ENCODE peak calls at places on chromosome 19, in five cellular contexts. S is upper lobe of left lung, V is cardiac muscle cell, X is neural progenitor cell, J is tibial nerve. N is an unnamed sample.

GRCh38 chr19:45117167-45117594 is 24.2 kb downstream of the PPP1R37 start:
- DNase-seq in S (no peak), V (peak; percentile 67), X (peak; percentile 63), J (no peak), N (no peak)

GRCh38 chr19:51704601-51705000 is 11.5 kb downstream of the SPACA6 start:
- DNase-seq in S (no peak), V (no peak), X (no peak), J (no peak), N (no peak)

GRCh38 chr19:46787331-46788100 is 878 bp downstream of the SLC1A5 start:
- DNase-seq in S (peak; percentile 92), V (peak; percentile 65), X (peak; percentile 74), J (peak; percentile 53), N (peak; percentile 82)

GRCh38 chr19:54029930-54030490 is 33.7 kb downstream of the VSTM1 start:
- DNase-seq in S (no peak), V (peak; percentile 66), X (peak; percentile 81), J (peak; percentile 48), N (peak; percentile 74)

GRCh38 chr19:58398087-58398486 is 2.6 kb downstream of the RNF225 start:
- DNase-seq in S (no peak), V (no peak), X (no peak), J (no peak), N (no peak)

GRCh38 chr19:57560049-57560491 is 407 bp upstream of the ZNF550 start:
- DNase-seq in S (peak; percentile 63), V (no peak), X (no peak), J (no peak), N (peak; percentile 27)

GRCh38 chr19:29675120-29675649 is 9.9 kb downstream of the PLEKHF1 start:
- DNase-seq in S (no peak), V (no peak), X (no peak), J (no peak), N (no peak)

GRCh38 chr19:39828015-39828633 is 5.8 kb downstream of the DYRK1B start:
- DNase-seq in S (peak; percentile 50), V (no peak), X (no peak), J (no peak), N (no peak)

GRCh38 chr19:48321372-48321621 is 4.1 kb upstream of the EMP3 start:
- DNase-seq in S (peak; percentile 98), V (peak; percentile 98), X (peak; percentile 99), J (peak; percentile 94), N (peak; percentile 67)

GRCh38 chr19:49436381-49437017 is 4.8 kb downstream of the SLC17A7 start:
- DNase-seq in S (peak; percentile 85), V (peak; percentile 51), X (peak; percentile 91), J (no peak), N (no peak)

GRCh38 chr19:9406798-9407352 is 28.5 kb downstream of the ZNF266 start:
- DNase-seq in S (peak; percentile 52), V (no peak), X (no peak), J (peak; percentile 11), N (peak; percentile 86)

GRCh38 chr19:17757125-17757524 is 5.8 kb downstream of the FCHO1 start:
- DNase-seq in S (no peak), V (no peak), X (no peak), J (no peak), N (peak; percentile 47)

GRCh38 chr19:57382806-57383488 is 6.7 kb upstream of the ZNF548 start:
- DNase-seq in S (no peak), V (no peak), X (no peak), J (no peak), N (no peak)

GRCh38 chr19:19259741-19260140 is 13.4 kb downstream of the TM6SF2 start:
- DNase-seq in S (no peak), V (no peak), X (peak; percentile 56), J (no peak), N (no peak)

GRCh38 chr19:47408156-47408938 is 11.0 kb downstream of the MEIS3 start:
- DNase-seq in S (no peak), V (no peak), X (no peak), J (no peak), N (no peak)

DNA sequence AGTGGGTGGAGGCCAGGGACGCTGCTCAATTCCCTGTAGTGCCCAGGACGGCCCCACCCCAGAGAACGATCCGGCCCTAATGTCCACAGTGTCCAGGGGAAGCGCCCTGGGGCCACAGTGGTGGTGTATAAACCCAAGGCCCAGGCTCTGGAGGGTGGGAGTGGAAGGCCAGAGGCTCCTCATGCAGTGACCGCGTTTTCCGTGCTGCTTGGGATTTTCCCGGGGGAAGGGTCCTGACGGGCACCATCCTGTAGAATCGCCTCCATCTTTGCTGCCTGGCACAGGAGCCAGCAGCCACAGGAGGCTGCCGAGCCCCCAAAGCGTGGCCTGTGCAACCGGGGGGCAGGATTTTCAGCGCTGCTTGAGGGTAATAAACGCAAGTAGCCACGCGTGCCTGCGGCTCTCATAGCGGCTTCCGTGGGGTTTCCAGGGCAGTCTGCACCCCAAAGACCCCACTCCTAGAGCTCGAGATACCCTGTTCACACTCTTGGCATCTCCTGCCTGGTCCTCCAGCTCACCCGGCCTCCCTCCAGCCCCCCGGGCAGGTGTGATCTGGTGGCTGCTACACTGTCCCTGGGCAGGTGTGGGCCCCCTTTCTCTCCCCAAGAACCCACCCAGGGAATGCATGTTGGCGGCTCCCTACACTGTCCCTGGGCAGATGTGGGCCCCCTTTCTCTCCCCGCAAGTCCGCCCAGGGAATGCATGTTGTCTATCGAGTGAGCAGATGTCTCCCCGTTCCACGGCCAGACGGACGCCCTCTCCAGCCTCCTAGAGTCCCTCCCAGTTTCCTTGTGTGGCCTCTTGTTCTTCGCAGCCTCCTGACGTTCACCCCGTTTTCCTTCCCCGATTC is 2.2 kb downstream of the NCLN start:
- DNase-seq in S (peak; percentile 67), V (no peak), X (no peak), J (no peak), N (no peak)
- H3K4me3 ChIP-seq in S (no peak overlapping the region), V (no peak overlapping the region), X (no peak overlapping the region), J (no peak overlapping the region), N (peak overlapping the region; percentile 86)

GRCh38 chr19:31715249-31715944 is 366.2 kb upstream of the TSHZ3 start:
- DNase-seq in S (peak; percentile 47), V (no peak), X (no peak), J (peak; percentile 39), N (peak; percentile 24)
- TF ChIP-seq CTCF in S (no peak), V (no peak), X (no peak), J (no peak), N (no peak)

GRCh38 chr19:12893582-12893981 is 2.6 kb downstream of the GCDH start:
- DNase-seq in S (no peak), V (no peak), X (no peak), J (no peak), N (no peak)
- H3K4me3 ChIP-seq in S (no peak overlapping the region), V (no peak overlapping the region), X (no peak overlapping the region), J (no peak overlapping the region), N (no peak overlapping the region)

GRCh38 chr19:4103073-4103418 is 20.9 kb downstream of the MAP2K2 start:
- DNase-seq in S (no peak), V (no peak), X (no peak), J (no peak), N (no peak)
- TF ChIP-seq CTCF in S (no peak), V (no peak), X (no peak), J (no peak), N (no peak)

GRCh38 chr19:5294403-5295160 is 46.0 kb downstream of the PTPRS start:
- DNase-seq in S (no peak), V (no peak), X (peak; percentile 43), J (no peak), N (no peak)

GRCh38 chr19:5292453-5292842 is 48.2 kb downstream of the PTPRS start:
- DNase-seq in S (peak; percentile 89), V (no peak), X (no peak), J (peak; percentile 27), N (no peak)

GRCh38 chr19:5293607-5294089 is 47.0 kb downstream of the PTPRS start:
- DNase-seq in S (peak; percentile 87), V (peak; percentile 76), X (peak; percentile 88), J (peak; percentile 26), N (peak; percentile 30)

GRCh38 chr19:5291588-5292193 is 48.9 kb downstream of the PTPRS start:
- DNase-seq in S (no peak), V (no peak), X (no peak), J (no peak), N (no peak)

DNA sequence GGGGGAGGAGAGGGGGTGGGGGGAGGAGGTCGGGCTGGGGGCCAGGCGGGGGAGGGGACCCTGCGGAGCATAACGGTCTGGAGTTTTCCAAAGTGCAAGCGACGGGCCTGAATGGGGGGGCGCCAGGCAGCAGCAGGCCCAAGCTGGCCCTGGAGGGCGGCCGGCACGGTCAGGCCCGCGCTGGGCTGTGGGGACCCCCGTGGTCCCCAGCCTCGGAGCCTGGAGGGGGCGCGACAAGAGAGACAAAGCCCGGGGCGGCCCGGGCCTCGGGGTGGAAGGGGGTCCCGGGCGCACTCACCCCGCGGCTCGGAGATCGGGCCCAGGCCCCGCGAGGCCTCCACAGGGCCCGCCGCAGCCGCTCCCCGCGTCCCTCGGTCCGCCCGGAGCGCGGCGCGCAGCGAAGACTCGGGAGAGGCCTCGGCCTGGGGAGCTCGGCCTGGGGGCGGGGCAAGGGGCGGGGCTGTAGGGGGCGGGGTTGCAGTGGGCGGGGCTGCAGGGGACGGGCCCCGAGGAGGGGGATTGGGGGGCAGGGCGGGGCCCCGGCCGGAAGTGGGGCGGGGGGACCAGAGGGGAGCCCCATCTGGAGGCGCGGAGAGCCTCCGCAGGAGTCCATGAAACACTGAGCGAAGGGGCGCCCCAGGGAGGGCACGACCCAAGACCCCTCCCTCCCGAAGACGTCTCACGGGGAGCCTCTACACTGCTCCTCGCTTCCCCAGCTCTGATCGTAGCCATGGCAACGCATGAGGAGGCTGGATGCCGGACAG is 47.6 kb downstream of the PTPRS start:
- DNase-seq in S (peak; percentile 93), V (peak; percentile 88), X (peak; percentile 96), J (peak; percentile 55), N (peak; percentile 70)
- H3K4me3 ChIP-seq in S (peak overlapping the region; percentile 57), V (peak overlapping the region; percentile 46), X (peak overlapping the region; percentile 96), J (peak overlapping the region; percentile 77), N (peak overlapping the region; percentile 85)

GRCh38 chr19:12828494-12828893 is 5.9 kb downstream of the RTBDN start:
- DNase-seq in S (no peak), V (peak; percentile 49), X (peak; percentile 79), J (no peak), N (no peak)
- TF ChIP-seq CTCF in S (no peak), V (no peak), X (no peak), J (no peak), N (no peak)

GRCh38 chr19:55253264-55253663 is 5.6 kb downstream of the PPP6R1 start:
- DNase-seq in S (no peak), V (no peak), X (no peak), J (no peak), N (no peak)

GRCh38 chr19:55253842-55254624 is 4.8 kb downstream of the PPP6R1 start:
- DNase-seq in S (no peak), V (no peak), X (no peak), J (no peak), N (no peak)

GRCh38 chr19:55252760-55253159 is 6.1 kb downstream of the PPP6R1 start:
- DNase-seq in S (peak; percentile 41), V (no peak), X (no peak), J (no peak), N (no peak)

GRCh38 chr19:55255618-55256423 is 3.0 kb downstream of the PPP6R1 start:
- DNase-seq in S (no peak), V (no peak), X (no peak), J (no peak), N (peak; percentile 5)

DNA sequence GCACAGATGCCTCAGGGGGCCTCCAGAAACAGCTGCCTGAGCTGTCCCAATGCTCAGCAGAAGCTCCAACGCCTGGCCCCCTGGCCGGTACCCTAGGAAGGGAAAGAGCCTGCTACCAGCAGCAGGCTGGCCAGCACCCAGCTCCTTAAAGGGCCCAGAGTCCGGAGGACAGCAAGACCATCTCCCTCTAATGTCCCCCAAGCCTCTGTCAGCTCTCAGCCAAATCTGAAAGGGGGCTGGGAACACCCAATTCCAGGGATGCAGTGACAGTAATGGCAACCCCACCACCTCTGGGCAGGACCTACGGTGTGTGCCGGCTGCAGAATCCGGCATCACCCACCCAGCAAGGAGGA is 4.2 kb downstream of the PPP6R1 start:
- DNase-seq in S (no peak), V (no peak), X (no peak), J (no peak), N (no peak)
- H3K4me3 ChIP-seq in S (no peak overlapping the region), V (no peak overlapping the region), X (no peak overlapping the region), J (no peak overlapping the region), N (peak overlapping the region; percentile 25)